ENCODE peak calls at places on chromosomes 6 and 20, in eight cellular contexts. One of them, this sample, is unnamed.

GRCh38 chr20:57615472-57615855 is 4.8 kb downstream of the ZBP1 start:
- DNase-seq in body of pancreas: no peak
- DNase-seq in Panc1: no peak
- DNase-seq in T-helper 2 cell: no peak
- DNase-seq in central memory CD4-positive, alpha-beta T cell: no peak
- DNase-seq in fibroblast of mammary gland: no peak
- DNase-seq in NCI-H774: no peak
- DNase-seq in activated gamma-delta T cell: no peak
- DNase-seq in this sample: no peak

GRCh38 chr6:6366778-6367177 is 46.3 kb upstream of the F13A1 start:
- DNase-seq in activated gamma-delta T cell: no peak
- DNase-seq in body of pancreas: no peak
- DNase-seq in T-helper 2 cell: no peak
- DNase-seq in Panc1: no peak
- DNase-seq in NCI-H774: peak; percentile 23
- DNase-seq in fibroblast of mammary gland: no peak
- DNase-seq in central memory CD4-positive, alpha-beta T cell: no peak
- DNase-seq in this sample: no peak

GRCh38 chr6:15915508-15916178 is 213.2 kb upstream of the MYLIP start:
- DNase-seq in NCI-H774: no peak
- DNase-seq in body of pancreas: no peak
- DNase-seq in activated gamma-delta T cell: no peak
- DNase-seq in Panc1: no peak
- DNase-seq in central memory CD4-positive, alpha-beta T cell: no peak
- DNase-seq in fibroblast of mammary gland: no peak
- DNase-seq in T-helper 2 cell: no peak
- DNase-seq in this sample: no peak

GRCh38 chr20:19095762-19096161 is 116.7 kb upstream of the SLC24A3 start:
- DNase-seq in body of pancreas: no peak
- DNase-seq in Panc1: no peak
- DNase-seq in activated gamma-delta T cell: no peak
- DNase-seq in central memory CD4-positive, alpha-beta T cell: no peak
- DNase-seq in fibroblast of mammary gland: no peak
- DNase-seq in T-helper 2 cell: no peak
- DNase-seq in NCI-H774: no peak
- DNase-seq in this sample: peak; percentile 24

GRCh38 chr20:48791014-48791413 is 36.8 kb downstream of the PREX1 start:
- DNase-seq in activated gamma-delta T cell: no peak
- DNase-seq in T-helper 2 cell: no peak
- DNase-seq in fibroblast of mammary gland: no peak
- DNase-seq in body of pancreas: peak; percentile 50
- DNase-seq in central memory CD4-positive, alpha-beta T cell: no peak
- DNase-seq in NCI-H774: peak; percentile 19
- DNase-seq in Panc1: no peak
- DNase-seq in this sample: no peak

GRCh38 chr6:24334285-24334684 is 23.6 kb downstream of the DCDC2 start:
- DNase-seq in Panc1: no peak
- DNase-seq in activated gamma-delta T cell: no peak
- DNase-seq in T-helper 2 cell: no peak
- DNase-seq in NCI-H774: no peak
- DNase-seq in body of pancreas: no peak
- DNase-seq in fibroblast of mammary gland: no peak
- DNase-seq in central memory CD4-positive, alpha-beta T cell: no peak
- DNase-seq in this sample: no peak

GRCh38 chr20:36206068-36206467 is 30.2 kb upstream of the AAR2 start:
- DNase-seq in body of pancreas: no peak
- DNase-seq in T-helper 2 cell: no peak
- DNase-seq in Panc1: no peak
- DNase-seq in central memory CD4-positive, alpha-beta T cell: no peak
- DNase-seq in fibroblast of mammary gland: no peak
- DNase-seq in activated gamma-delta T cell: no peak
- DNase-seq in NCI-H774: no peak
- DNase-seq in this sample: no peak

GRCh38 chr20:6299451-6299850 is 176.6 kb upstream of the FERMT1 start:
- DNase-seq in NCI-H774: no peak
- DNase-seq in activated gamma-delta T cell: no peak
- DNase-seq in Panc1: no peak
- DNase-seq in fibroblast of mammary gland: no peak
- DNase-seq in central memory CD4-positive, alpha-beta T cell: no peak
- DNase-seq in T-helper 2 cell: no peak
- DNase-seq in body of pancreas: no peak
- DNase-seq in this sample: no peak

GRCh38 chr6:10429638-10430427 is 15.0 kb upstream of the TFAP2A start:
- DNase-seq in NCI-H774: peak; percentile 32
- DNase-seq in Panc1: no peak
- DNase-seq in fibroblast of mammary gland: peak; percentile 42
- DNase-seq in T-helper 2 cell: no peak
- DNase-seq in body of pancreas: peak; percentile 37
- DNase-seq in central memory CD4-positive, alpha-beta T cell: no peak
- DNase-seq in activated gamma-delta T cell: no peak
- DNase-seq in this sample: no peak

GRCh38 chr20:37506166-37506725 is 14.8 kb upstream of the NNAT start:
- DNase-seq in central memory CD4-positive, alpha-beta T cell: no peak
- DNase-seq in NCI-H774: no peak
- DNase-seq in Panc1: no peak
- DNase-seq in activated gamma-delta T cell: no peak
- DNase-seq in T-helper 2 cell: no peak
- DNase-seq in fibroblast of mammary gland: no peak
- DNase-seq in body of pancreas: no peak
- DNase-seq in this sample: no peak

GRCh38 chr6:134253681-134254080 is 64.2 kb downstream of the SGK1 start:
- DNase-seq in T-helper 2 cell: no peak
- DNase-seq in fibroblast of mammary gland: peak; percentile 89
- DNase-seq in Panc1: no peak
- DNase-seq in activated gamma-delta T cell: no peak
- DNase-seq in central memory CD4-positive, alpha-beta T cell: no peak
- DNase-seq in body of pancreas: peak; percentile 74
- DNase-seq in NCI-H774: no peak
- DNase-seq in this sample: no peak

GRCh38 chr20:51531141-51531710 is 11.3 kb downstream of the NFATC2 start:
- DNase-seq in fibroblast of mammary gland: no peak
- DNase-seq in activated gamma-delta T cell: peak; percentile 33
- DNase-seq in NCI-H774: no peak
- DNase-seq in body of pancreas: no peak
- DNase-seq in T-helper 2 cell: peak; percentile 71
- DNase-seq in Panc1: no peak
- DNase-seq in central memory CD4-positive, alpha-beta T cell: peak; percentile 67
- DNase-seq in this sample: no peak

GRCh38 chr6:25927721-25928359 is 2.7 kb downstream of the SLC17A2 start:
- DNase-seq in central memory CD4-positive, alpha-beta T cell: no peak
- DNase-seq in activated gamma-delta T cell: no peak
- DNase-seq in Panc1: no peak
- DNase-seq in body of pancreas: no peak
- DNase-seq in fibroblast of mammary gland: peak; percentile 73
- DNase-seq in T-helper 2 cell: no peak
- DNase-seq in NCI-H774: no peak
- DNase-seq in this sample: no peak

This sample was measured in left colon.